ENCODE peak calls at places on chromosomes 3 and 15, in five cellular contexts. J is tibial nerve, P is breast epithelium, W is IMR-90, R is esophagus squamous epithelium. L is an unnamed sample.

GRCh38 chr15:80953953-80954778 is 35.5 kb downstream of the MESD start:
- DNase-seq in P (no peak), W (peak; percentile 31), J (no peak), R (no peak), L (no peak)

GRCh38 chr15:63449711-63450110 is 54.7 kb upstream of the USP3 start:
- DNase-seq in P (no peak), R (no peak), W (no peak), J (no peak), L (no peak)

GRCh38 chr15:76293361-76293760 is 17.9 kb downstream of the ETFA start:
- DNase-seq in P (no peak), J (no peak), R (no peak), W (peak; percentile 39), L (no peak)

GRCh38 chr15:43776718-43777292 is at the start of gene ELL3:
- DNase-seq in P (no peak), R (no peak), J (peak; percentile 68), W (peak; percentile 59), L (peak; percentile 73)

GRCh38 chr15:27201425-27201824 is 230.4 kb downstream of the GABRG3 start:
- DNase-seq in J (no peak), R (no peak), W (no peak), P (no peak), L (no peak)

GRCh38 chr3:141498592-141499223 is 11.9 kb downstream of the RASA2 start:
- DNase-seq in W (no peak), P (peak; percentile 50), J (peak; percentile 17), R (peak; percentile 47), L (peak; percentile 51)

GRCh38 chr15:83692820-83693581 is 39.1 kb downstream of the ADAMTSL3 start:
- DNase-seq in R (no peak), P (no peak), J (no peak), W (no peak), L (no peak)

GRCh38 chr15:38474155-38474757 is 20.3 kb downstream of the FAM98B start:
- DNase-seq in R (no peak), P (no peak), W (peak; percentile 82), J (no peak), L (no peak)

GRCh38 chr15:62909257-62909656 is 133.3 kb upstream of the TPM1 start:
- DNase-seq in W (no peak), R (no peak), J (no peak), P (no peak), L (no peak)

GRCh38 chr3:32401541-32402052 is 9.9 kb downstream of the CMTM7 start:
- DNase-seq in P (peak; percentile 72), J (peak; percentile 48), R (peak; percentile 46), W (peak; percentile 70), L (peak; percentile 47)

GRCh38 chr3:98521897-98522537 is 685 bp downstream of the CLDND1 start:
- DNase-seq in J (no peak), R (no peak), P (peak; percentile 27), W (peak; percentile 68), L (no peak)

GRCh38 chr15:64856429-64857145 is 14.9 kb downstream of the PLEKHO2 start:
- DNase-seq in W (peak; percentile 80), R (no peak), P (no peak), J (peak; percentile 57), L (no peak)

GRCh38 chr3:148534089-148534988 is 163.4 kb upstream of the AGTR1 start:
- DNase-seq in P (no peak), W (no peak), R (no peak), J (no peak), L (no peak)

GRCh38 chr15:90241343-90242192 is 7.6 kb downstream of the GDPGP1 start:
- DNase-seq in W (no peak), R (no peak), P (no peak), J (no peak), L (no peak)

GRCh38 chr15:37891754-37892368 is 42.6 kb upstream of the TMCO5A start:
- DNase-seq in W (peak; percentile 70), R (no peak), P (no peak), J (no peak), L (no peak)

DNA sequence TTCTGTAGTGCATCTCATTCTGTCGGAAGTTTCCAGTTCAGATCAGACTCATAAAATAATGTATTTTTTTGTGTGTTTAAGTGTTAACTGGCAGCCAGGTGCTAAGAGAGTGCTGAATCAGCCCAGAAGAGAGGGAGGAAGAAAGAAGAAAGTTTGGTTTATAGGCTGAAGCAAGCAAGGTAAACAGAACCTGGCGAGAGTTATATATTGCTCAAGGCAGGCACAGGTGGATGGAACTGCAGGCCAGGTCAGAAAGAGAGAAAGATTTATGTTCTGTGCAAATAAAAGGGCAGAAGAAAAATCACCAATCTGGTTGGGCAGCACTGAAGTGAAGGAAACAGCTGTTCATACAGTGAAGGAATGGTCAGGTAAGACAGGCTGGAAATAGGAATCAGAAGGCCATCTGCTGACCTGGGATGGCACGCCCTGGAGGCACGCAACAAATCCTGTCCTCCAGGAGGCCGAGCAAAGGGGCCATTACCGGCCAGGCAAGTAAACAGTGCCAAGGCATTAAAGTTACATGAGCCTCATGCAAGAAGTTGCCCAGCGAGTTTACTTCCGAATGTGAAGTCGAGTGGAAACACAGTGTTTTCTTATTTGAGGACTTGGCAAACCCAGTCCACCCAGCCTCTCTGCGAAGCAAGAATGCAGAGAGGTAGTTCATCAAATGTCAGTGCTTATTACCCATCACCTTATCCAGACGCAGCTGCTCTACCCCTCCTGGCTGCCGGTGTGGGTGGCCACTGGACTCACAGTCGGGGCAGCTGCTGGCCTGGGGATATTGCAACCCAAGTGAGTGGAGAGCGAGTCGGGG is 309.8 kb downstream of the VPS13C start:
- DNase-seq in J (no peak), W (no peak), R (no peak), P (peak; percentile 71), L (no peak)
- TF ChIP-seq CTCF in J (no peak), W (no peak), R (no peak), P (no peak), L (no peak)

DNA sequence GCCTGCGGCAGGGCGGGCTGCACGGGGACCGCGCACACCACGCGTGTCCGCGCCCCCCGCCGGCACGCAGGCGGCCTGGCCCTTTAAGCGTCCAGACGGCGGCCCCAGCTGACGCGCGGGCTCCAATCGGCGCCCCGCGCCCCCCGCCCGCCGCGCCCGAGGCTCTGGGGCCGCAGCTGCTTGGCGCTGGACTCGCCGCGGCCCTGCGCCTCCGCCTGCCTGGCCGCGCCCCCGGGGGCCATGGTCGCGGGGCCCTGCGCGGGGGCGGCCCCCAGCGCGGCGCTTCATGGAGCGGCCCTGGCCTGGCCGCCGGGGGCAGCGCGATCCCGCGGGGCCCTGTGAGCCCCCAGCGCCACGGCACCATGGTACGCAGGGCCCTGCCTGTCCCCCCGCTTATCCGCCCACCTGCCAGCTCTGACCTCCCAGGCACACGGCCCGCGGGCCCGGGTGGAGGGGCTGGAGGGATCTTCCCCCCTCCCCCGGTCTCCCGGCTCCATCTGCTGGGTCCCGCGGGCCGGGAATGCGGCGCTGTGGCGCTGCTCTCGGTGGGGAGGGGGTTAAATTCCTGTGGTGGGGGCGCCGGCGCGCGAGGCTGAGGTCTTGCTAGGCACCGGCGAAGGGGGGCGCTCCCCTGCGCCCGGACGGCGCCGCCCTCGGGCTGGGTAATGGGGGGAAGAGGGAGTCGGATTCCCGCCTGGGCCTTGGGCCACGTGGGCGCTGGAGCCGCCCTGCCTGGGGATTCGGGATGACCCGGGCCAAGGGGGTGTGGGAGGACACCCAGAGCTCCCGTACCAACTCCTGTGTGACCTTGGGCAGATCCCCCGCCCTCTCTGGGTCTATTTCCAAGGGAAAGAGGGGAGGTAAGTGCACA is 1.1 kb downstream of the ZBTB47 start:
- DNase-seq in J (no peak), R (no peak), W (peak; percentile 44), P (no peak), L (peak; percentile 92)
- TF ChIP-seq POLR2A in J (peak; percentile 58), R (no peak), W (peak; percentile 49), P (no peak), L (no peak)

GRCh38 chr3:12541625-12542024 is 3.7 kb downstream of the MKRN2OS start:
- DNase-seq in P (no peak), R (no peak), W (no peak), J (no peak), L (no peak)
- TF ChIP-seq CTCF in P (no peak), R (no peak), W (no peak), J (no peak), L (no peak)

DNA sequence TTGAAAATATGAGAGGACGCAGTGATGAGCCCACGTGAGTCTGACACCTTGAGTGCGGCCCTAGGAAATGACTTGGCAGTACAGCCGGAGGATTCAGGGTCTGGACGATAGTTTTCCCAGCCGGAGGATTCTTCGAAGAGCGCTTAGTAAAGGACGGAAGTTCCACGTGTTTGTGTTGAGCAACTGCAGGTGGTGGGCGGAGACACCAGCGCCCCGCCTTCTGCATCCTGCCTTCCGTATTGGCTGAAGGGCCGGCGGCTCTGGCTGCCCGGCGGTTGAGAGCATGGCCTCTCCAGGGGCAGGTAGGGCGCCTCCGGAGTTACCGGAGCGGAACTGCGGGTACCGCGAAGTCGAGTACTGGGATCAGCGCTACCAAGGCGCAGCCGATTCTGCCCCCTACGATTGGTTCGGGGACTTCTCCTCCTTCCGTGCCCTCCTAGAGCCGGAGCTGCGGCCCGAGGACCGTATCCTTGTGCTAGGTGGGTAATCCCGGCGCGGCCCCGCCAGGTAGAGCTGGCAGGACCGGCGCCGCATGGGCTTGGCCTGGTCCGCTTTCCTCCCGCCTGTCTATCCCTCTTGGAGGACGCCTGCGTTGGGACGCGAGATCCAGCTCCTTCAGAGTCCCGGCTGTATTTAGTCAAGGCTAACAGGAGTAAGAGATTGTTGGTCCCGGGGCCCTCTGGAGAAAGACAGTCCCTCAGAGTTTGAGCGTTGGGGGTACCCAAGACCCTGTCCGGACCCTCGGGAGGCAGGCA is at the start of gene EEF1AKMT4:
- DNase-seq in W (peak; percentile 98), J (peak; percentile 89), R (peak; percentile 73), P (peak; percentile 96), L (peak; percentile 99)
- TF ChIP-seq POLR2A in W (no peak), J (no peak), R (no peak), P (no peak), L (no peak)

DNA sequence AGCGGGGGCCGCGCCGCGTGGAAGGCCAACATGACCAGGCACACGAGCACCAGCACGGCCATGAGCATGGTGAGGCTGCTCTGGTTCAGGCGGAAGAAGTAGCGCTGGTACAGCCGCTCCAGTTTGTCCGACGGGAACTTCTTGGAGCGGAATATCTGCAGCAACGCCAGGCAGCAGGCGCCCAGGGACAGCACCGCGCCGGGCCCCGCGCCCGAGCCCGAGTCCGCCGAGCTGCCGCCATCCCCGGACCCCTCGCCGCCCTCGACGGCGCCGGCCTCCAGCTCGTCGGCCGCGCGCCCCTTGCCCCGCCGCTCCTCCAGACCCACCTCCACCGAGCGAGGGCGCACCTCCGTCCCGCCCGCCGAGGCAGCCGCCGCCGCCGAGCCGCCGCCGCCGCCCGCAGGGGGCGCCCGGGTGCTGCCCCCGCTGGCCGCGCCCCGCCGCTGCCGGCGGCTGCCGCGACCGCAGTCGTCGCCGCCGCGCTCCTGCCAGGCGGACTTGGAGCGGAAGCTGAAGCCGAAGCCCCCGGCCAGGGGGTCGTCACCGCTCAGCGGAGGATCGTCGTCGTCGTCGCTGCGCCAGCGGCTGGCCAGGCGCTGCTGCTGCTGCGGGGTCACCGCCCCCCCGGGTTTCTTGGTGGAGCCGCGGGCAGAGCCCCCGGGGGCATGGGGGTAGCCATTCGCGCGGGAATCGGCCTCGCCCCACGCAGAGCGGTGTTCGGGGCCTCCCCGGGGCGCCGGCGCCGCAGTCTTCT is 964 bp downstream of the ADCY5 start:
- DNase-seq in W (no peak), P (no peak), R (no peak), J (no peak), L (no peak)
- TF ChIP-seq CTCF in W (peak; percentile 35), P (no peak), R (no peak), J (no peak), L (no peak)